ENCODE peak calls at places on chromosome 22, in six cellular contexts. U is C1 segment of cervical spinal cord; Q is CD8-positive, alpha-beta T cell; P is mammary epithelial cell; G is tibial artery; T is omental fat pad. V is an unnamed sample.

GRCh38 chr22:24330636-24331035 is 60.0 kb downstream of the SPECC1L start:
- DNase-seq in G (no peak), U (no peak), T (no peak), P (no peak), Q (no peak), V (no peak)

GRCh38 chr22:32697331-32697995 is 104.0 kb upstream of the TIMP3 start:
- DNase-seq in T (no peak), U (no peak), Q (no peak), P (peak), G (no peak), V (no peak)

GRCh38 chr22:19540394-19540793 is 16.2 kb upstream of the CLDN5 start:
- DNase-seq in U (no peak), Q (no peak), T (no peak), G (no peak), P (no peak), V (no peak)

GRCh38 chr22:16783930-16784354 is 41.3 kb downstream of the XKR3 start:
- DNase-seq in Q (no peak), G (no peak), T (no peak), U (no peak), P (no peak), V (no peak)

GRCh38 chr22:44616461-44616860 is 85.5 kb upstream of the PRR5 start:
- DNase-seq in G (no peak), Q (no peak), T (no peak), P (no peak), U (no peak), V (no peak)

GRCh38 chr22:36339171-36340065 is 48.3 kb downstream of the MYH9 start:
- DNase-seq in T (no peak), Q (no peak), G (no peak), P (peak), U (no peak), V (no peak)

GRCh38 chr22:48886604-48887393 is 940.9 kb downstream of the BRD1 start:
- DNase-seq in T (no peak), P (no peak), Q (no peak), U (no peak), G (peak), V (peak)

GRCh38 chr22:47192106-47192650 is 429.7 kb downstream of the TBC1D22A start:
- DNase-seq in G (peak), T (peak), Q (no peak), P (no peak), U (peak), V (no peak)

GRCh38 chr22:24189249-24190158 is 8.2 kb downstream of the SUSD2 start:
- DNase-seq in P (peak), Q (peak), G (peak), U (peak), T (peak), V (no peak)

GRCh38 chr22:25054943-25055511 is 102.5 kb downstream of the KIAA1671 start:
- DNase-seq in G (peak), U (no peak), T (no peak), P (no peak), Q (no peak), V (no peak)

GRCh38 chr22:22751043-22751603 is 106.7 kb downstream of the GGTLC2 start:
- DNase-seq in G (no peak), U (no peak), Q (no peak), P (no peak), T (no peak), V (no peak)

GRCh38 chr22:23856721-23857605 is 712 bp upstream of the SLC2A11 start:
- DNase-seq in T (no peak), P (peak), G (no peak), Q (no peak), U (peak), V (no peak)

GRCh38 chr22:35928273-35928798 is 100.3 kb downstream of the RBFOX2 start:
- DNase-seq in Q (no peak), P (peak), T (no peak), G (no peak), U (no peak), V (no peak)

GRCh38 chr22:22463855-22464540 is 44.5 kb downstream of the ZNF280B start:
- DNase-seq in T (peak), P (peak), G (no peak), Q (peak), U (peak), V (peak)

GRCh38 chr22:46934746-46935491 is 172.5 kb downstream of the TBC1D22A start:
- DNase-seq in G (no peak), U (no peak), P (peak), Q (no peak), T (no peak), V (no peak)

GRCh38 chr22:35072939-35073338 is 7.0 kb downstream of the ISX start:
- DNase-seq in Q (no peak), T (no peak), G (no peak), U (no peak), P (peak), V (no peak)

GRCh38 chr22:24230911-24231656 is 13.8 kb downstream of the GGT5 start:
- DNase-seq in G (no peak), T (no peak), P (no peak), Q (peak), U (no peak), V (no peak)

GRCh38 chr22:19495562-19496323 is 16.0 kb downstream of the CDC45 start:
- DNase-seq in Q (no peak), P (no peak), G (no peak), U (no peak), T (no peak), V (no peak)

GRCh38 chr22:26435327-26436093 is 6.5 kb downstream of the ASPHD2 start:
- DNase-seq in G (no peak), P (no peak), Q (no peak), U (no peak), T (no peak), V (no peak)

GRCh38 chr22:44259366-44260215 is 53.2 kb downstream of the SHISAL1 start:
- DNase-seq in T (no peak), G (peak), Q (no peak), P (no peak), U (no peak), V (no peak)

GRCh38 chr22:37044634-37045625 is 6.6 kb upstream of the KCTD17 start:
- DNase-seq in Q (no peak), T (no peak), U (no peak), G (no peak), P (peak), V (no peak)

GRCh38 chr22:35400335-35400680 is 368 bp downstream of the MCM5 start:
- DNase-seq in G (no peak), P (no peak), T (no peak), U (no peak), Q (no peak), V (no peak)

GRCh38 chr22:43098356-43098755 is 9.2 kb upstream of the TTLL1 start:
- DNase-seq in P (no peak), U (no peak), T (no peak), G (no peak), Q (no peak), V (no peak)

GRCh38 chr22:19686946-19687345 is 27.4 kb upstream of the SEPTIN5 start:
- DNase-seq in G (no peak), U (no peak), Q (no peak), P (no peak), T (no peak), V (no peak)

GRCh38 chr22:24693359-24693758 is 81.2 kb downstream of the PIWIL3 start:
- DNase-seq in P (no peak), Q (no peak), G (no peak), U (no peak), T (no peak), V (no peak)

GRCh38 chr22:33000342-33001280 is 57.6 kb downstream of the SYN3 start:
- DNase-seq in U (peak), P (peak), T (peak), Q (peak), G (peak), V (peak)

GRCh38 chr22:50528682-50529415 is 963 bp downstream of the TYMP start:
- DNase-seq in P (no peak), Q (no peak), G (no peak), U (no peak), T (no peak), V (no peak)

GRCh38 chr22:17483670-17484372 is 79.5 kb upstream of the SLC25A18 start:
- DNase-seq in G (no peak), U (no peak), P (no peak), Q (no peak), T (no peak), V (no peak)

GRCh38 chr22:36729321-36729720 is 25.8 kb upstream of the CACNG2 start:
- DNase-seq in Q (no peak), G (no peak), U (no peak), P (no peak), T (no peak), V (no peak)

GRCh38 chr22:46064236-46064965 is 85.9 kb upstream of the PPARA start:
- DNase-seq in G (peak), U (no peak), P (peak), Q (no peak), T (no peak), V (peak)

GRCh38 chr22:44371741-44372525 is 59.2 kb upstream of the SHISAL1 start:
- DNase-seq in G (no peak), U (no peak), T (no peak), P (no peak), Q (no peak), V (no peak)

GRCh38 chr22:43923191-43923590 is 414 bp upstream of the PNPLA3 start:
- DNase-seq in P (no peak), U (no peak), T (no peak), G (no peak), Q (no peak), V (no peak)

GRCh38 chr22:21760640-21761039 is 25.0 kb upstream of the YPEL1 start:
- DNase-seq in P (peak), T (no peak), Q (no peak), G (no peak), U (no peak), V (no peak)

GRCh38 chr22:24875862-24876506 is 70.0 kb downstream of the SGSM1 start:
- DNase-seq in G (no peak), P (no peak), U (no peak), Q (no peak), T (no peak), V (no peak)

GRCh38 chr22:38497869-38498268 is 8.2 kb downstream of the DDX17 start:
- DNase-seq in G (no peak), P (no peak), U (no peak), T (no peak), Q (no peak), V (no peak)

GRCh38 chr22:45217806-45218205 is 22.9 kb downstream of the KIAA0930 start:
- DNase-seq in Q (no peak), T (no peak), G (no peak), P (no peak), U (no peak), V (no peak)

GRCh38 chr22:28051787-28052356 is 132.8 kb upstream of the PITPNB start:
- DNase-seq in P (peak), T (peak), Q (no peak), U (peak), G (peak), V (peak)

V was measured in dorsolateral prefrontal cortex.